ENCODE peak calls at places on chromosomes 1 and 21, in eight cellular contexts. D is IMR-90, E is astrocyte, L is MM.1S, M is hepatocyte, J is endothelial cell of umbilical vein, A is HCT116, P is fibroblast of lung. W is an unnamed sample.

GRCh38 chr1:246301553-246302250 is 205.4 kb downstream of the SMYD3 start:
- DNase-seq in D (no peak), E (no peak), L (no peak), M (no peak), J (no peak), A (no peak), P (no peak), W (no peak)

GRCh38 chr1:169711469-169712308 is at the start of gene SELL:
- DNase-seq in D (peak), E (peak), L (peak), M (peak), J (peak), A (peak), P (peak), W (peak)

GRCh38 chr1:27153549-27153886 is 1.4 kb downstream of the SLC9A1 start:
- DNase-seq in D (no peak), E (peak), L (no peak), M (no peak), J (no peak), A (no peak), P (peak), W (peak)

GRCh38 chr1:218669431-218669830 is 324.3 kb downstream of the TGFB2 start:
- DNase-seq in D (peak), E (peak), L (no peak), M (no peak), J (no peak), A (no peak), P (no peak), W (no peak)

GRCh38 chr1:205976036-205976435 is 27.2 kb downstream of the RAB7B start:
- DNase-seq in D (no peak), E (no peak), L (no peak), M (no peak), J (no peak), A (no peak), P (no peak), W (no peak)

GRCh38 chr1:216456682-216457081 is 33.4 kb upstream of the USH2A start:
- DNase-seq in D (peak), E (peak), L (no peak), M (no peak), J (no peak), A (no peak), P (peak), W (no peak)

GRCh38 chr1:32876341-32877210 is 5.9 kb upstream of the FNDC5 start:
- DNase-seq in D (no peak), E (no peak), L (peak), M (peak), J (peak), A (peak), P (peak), W (peak)

GRCh38 chr21:32712641-32713040 is 15.2 kb downstream of the SYNJ1 start:
- DNase-seq in D (no peak), E (no peak), L (no peak), M (no peak), J (peak), A (no peak), P (no peak), W (no peak)

GRCh38 chr1:25468037-25468436 is 37.3 kb downstream of the MACO1 start:
- DNase-seq in D (peak), E (peak), L (no peak), M (no peak), J (peak), A (no peak), P (peak), W (no peak)

GRCh38 chr1:214505134-214505533 is 46.3 kb downstream of the PTPN14 start:
- DNase-seq in D (no peak), E (no peak), L (no peak), M (peak), J (no peak), A (no peak), P (no peak), W (no peak)

GRCh38 chr1:111516008-111516535 is 12.6 kb upstream of the ADORA3 start:
- DNase-seq in D (peak), E (peak), L (no peak), M (no peak), J (peak), A (no peak), P (peak), W (peak)
- H2AFZ ChIP-seq in D (peak), E (peak), L (no peak), M (no peak), J (peak), A (no peak), P (peak), W (peak)

GRCh38 chr21:37045556-37045955 is 27.3 kb downstream of the PIGP start:
- DNase-seq in D (no peak), E (no peak), L (no peak), M (no peak), J (no peak), A (no peak), P (no peak), W (no peak)
- H2AFZ ChIP-seq in D (no peak), E (no peak), L (no peak), M (no peak), J (no peak), A (no peak), P (no peak), W (peak)

GRCh38 chr1:161070737-161071136 is 1.0 kb upstream of the ARHGAP30 start:
- DNase-seq in D (no peak), E (no peak), L (no peak), M (no peak), J (no peak), A (no peak), P (no peak), W (no peak)

GRCh38 chr1:161069731-161070270 is at the start of gene ARHGAP30:
- DNase-seq in D (no peak), E (no peak), L (peak), M (no peak), J (no peak), A (no peak), P (no peak), W (peak)

GRCh38 chr1:161066694-161067093 is 3.0 kb downstream of the ARHGAP30 start:
- DNase-seq in D (no peak), E (no peak), L (no peak), M (no peak), J (no peak), A (no peak), P (no peak), W (no peak)

GRCh38 chr1:161068306-161069200 is 1.1 kb downstream of the ARHGAP30 start:
- DNase-seq in D (no peak), E (no peak), L (peak), M (peak), J (no peak), A (no peak), P (no peak), W (peak)

GRCh38 chr1:161069201-161069685 is 448 bp downstream of the ARHGAP30 start:
- DNase-seq in D (no peak), E (no peak), L (no peak), M (peak), J (no peak), A (no peak), P (no peak), W (peak)
- H2AFZ ChIP-seq in D (peak), E (no peak), L (peak), M (no peak), J (no peak), A (no peak), P (no peak), W (peak)

DNA sequence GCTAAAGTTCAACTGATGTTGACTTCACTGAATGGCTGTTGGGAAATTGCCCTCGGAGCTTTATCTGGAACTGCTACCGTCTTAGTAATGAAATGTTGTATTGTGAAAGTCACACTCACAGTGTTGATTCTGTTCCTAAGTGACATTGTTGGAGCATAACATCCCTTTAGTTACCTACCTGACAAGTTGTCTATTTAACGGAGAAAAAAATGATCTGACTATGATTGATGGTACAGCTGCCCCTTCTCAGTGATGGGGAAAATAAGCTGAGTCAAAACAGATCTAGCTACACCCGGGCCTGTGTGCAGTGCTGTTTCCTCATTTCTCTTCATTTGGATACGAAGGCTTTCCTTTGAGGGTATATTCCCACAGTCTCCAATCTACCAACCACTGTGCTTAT is 472.3 kb upstream of the BRINP3 start:
- DNase-seq in D (no peak), E (no peak), L (no peak), M (peak), J (no peak), A (no peak), P (peak), W (no peak)
- H2AFZ ChIP-seq in D (no peak), E (no peak), L (no peak), M (no peak), J (no peak), A (no peak), P (no peak), W (no peak)